ENCODE peak calls at places on chromosomes 7 and 10, in six cellular contexts. T is HCEC 1CT; Z is CD8-positive, alpha-beta memory T cell; U is activated effector memory CD4-positive, alpha-beta T cell treated with anti-CD3 and anti-CD28 coated beads, Interleukin-2, amount 50 U/mL, for 16 hours; E is Right ventricle myocardium inferior; J is activated CD4-positive, alpha-beta T cell treated with anti-CD3 and anti-CD28 coated beads for 4 hours. Q is an unnamed sample.

GRCh38 chr7:13416071-13416470 is 573.4 kb downstream of the ETV1 start:
- DNase-seq in T (no peak), Z (no peak), U (no peak), E (no peak), J (no peak), Q (no peak)

GRCh38 chr10:3533296-3533695 is 251.7 kb downstream of the KLF6 start:
- DNase-seq in T (no peak), Z (no peak), U (no peak), E (no peak), J (no peak), Q (no peak)

GRCh38 chr10:101939273-101939635 is 95.7 kb upstream of the KCNIP2 start:
- DNase-seq in T (peak), Z (no peak), U (no peak), E (no peak), J (no peak), Q (no peak)

GRCh38 chr7:26618458-26618857 is 245.9 kb downstream of the SKAP2 start:
- DNase-seq in T (no peak), Z (no peak), U (no peak), E (no peak), J (no peak), Q (no peak)

GRCh38 chr10:112687647-112688046 is 240.6 kb downstream of the VTI1A start:
- DNase-seq in T (peak), Z (no peak), U (no peak), E (no peak), J (no peak), Q (no peak)

GRCh38 chr7:676246-676971 is 50.1 kb upstream of the DNAAF5 start:
- DNase-seq in T (no peak), Z (no peak), U (no peak), E (no peak), J (no peak), Q (no peak)

GRCh38 chr7:91050677-91051076 is 213.6 kb upstream of the FZD1 start:
- DNase-seq in T (no peak), Z (no peak), U (no peak), E (no peak), J (no peak), Q (no peak)

GRCh38 chr10:15313844-15314243 is 57.2 kb downstream of the FAM171A1 start:
- DNase-seq in T (peak), Z (no peak), U (no peak), E (no peak), J (no peak), Q (peak)

GRCh38 chr7:98394377-98394836 is 6.5 kb downstream of the BAIAP2L1 start:
- DNase-seq in T (peak), Z (no peak), U (no peak), E (no peak), J (no peak), Q (no peak)

GRCh38 chr7:37729160-37729559 is 45.6 kb downstream of the GPR141 start:
- DNase-seq in T (no peak), Z (no peak), U (no peak), E (no peak), J (no peak), Q (no peak)

GRCh38 chr10:98128802-98129201 is 5.7 kb upstream of the R3HCC1L start:
- DNase-seq in T (no peak), Z (no peak), U (no peak), E (no peak), J (no peak), Q (no peak)

GRCh38 chr7:100003711-100004661 is 11.4 kb upstream of the ZKSCAN1 start:
- DNase-seq in T (no peak), Z (no peak), U (no peak), E (no peak), J (no peak), Q (no peak)

GRCh38 chr7:103592844-103593243 is 146.8 kb upstream of the SLC26A5 start:
- DNase-seq in T (no peak), Z (no peak), U (no peak), E (no peak), J (no peak), Q (no peak)

GRCh38 chr10:77195101-77195500 is 442.5 kb downstream of the KCNMA1 start:
- DNase-seq in T (peak), Z (no peak), U (no peak), E (no peak), J (no peak), Q (no peak)

GRCh38 chr7:4871056-4871680 is 9.3 kb upstream of the PAPOLB start:
- DNase-seq in T (no peak), Z (no peak), U (no peak), E (no peak), J (no peak), Q (no peak)

GRCh38 chr10:680146-680545 is 9.3 kb downstream of the DIP2C start:
- DNase-seq in T (no peak), Z (no peak), U (no peak), E (no peak), J (no peak), Q (peak)

GRCh38 chr10:35781643-35782035 is 139.5 kb upstream of the FZD8 start:
- DNase-seq in T (no peak), Z (no peak), U (no peak), E (no peak), J (no peak), Q (no peak)

GRCh38 chr10:83127942-83128575 is 1011.2 kb upstream of the GHITM start:
- DNase-seq in T (no peak), Z (no peak), U (no peak), E (no peak), J (no peak), Q (no peak)

GRCh38 chr7:77360104-77360503 is 56.0 kb downstream of the GSAP start:
- DNase-seq in T (no peak), Z (no peak), U (no peak), E (no peak), J (no peak), Q (no peak)

Q was measured in left ventricle myocardium superior.